ENCODE peak calls at places on chromosomes 5 and 9, in nine cellular contexts. One of them, this sample, is unnamed.

GRCh38 chr9:2469681-2470141 is 151.9 kb upstream of the VLDLR start:
- DNase-seq in GM12865: peak; percentile 26
- DNase-seq in AG04449: no peak
- DNase-seq in GF-D8: no peak
- DNase-seq in progenitor cell of endocrine pancreas: no peak
- DNase-seq in NCI-H1930: no peak
- DNase-seq in MM.1S: peak; percentile 51
- DNase-seq in fibroblast of the aortic adventitia: peak; percentile 51
- DNase-seq in HTR-8/SVneo: peak; percentile 17
- DNase-seq in this sample: no peak

GRCh38 chr9:98859941-98860340 is 52.5 kb downstream of the GALNT12 start:
- DNase-seq in fibroblast of the aortic adventitia: no peak
- DNase-seq in GF-D8: no peak
- DNase-seq in progenitor cell of endocrine pancreas: no peak
- DNase-seq in GM12865: no peak
- DNase-seq in AG04449: no peak
- DNase-seq in HTR-8/SVneo: no peak
- DNase-seq in MM.1S: no peak
- DNase-seq in NCI-H1930: no peak
- DNase-seq in this sample: no peak

GRCh38 chr5:79806741-79807140 is 117.1 kb downstream of the CMYA5 start:
- DNase-seq in AG04449: no peak
- DNase-seq in MM.1S: no peak
- DNase-seq in GF-D8: no peak
- DNase-seq in NCI-H1930: no peak
- DNase-seq in HTR-8/SVneo: no peak
- DNase-seq in progenitor cell of endocrine pancreas: no peak
- DNase-seq in fibroblast of the aortic adventitia: no peak
- DNase-seq in GM12865: peak; percentile 8
- DNase-seq in this sample: no peak

GRCh38 chr5:115419794-115420585 is 123.5 kb upstream of the CCDC112 start:
- DNase-seq in fibroblast of the aortic adventitia: peak; percentile 98
- DNase-seq in HTR-8/SVneo: peak; percentile 61
- DNase-seq in GM12865: no peak
- DNase-seq in AG04449: no peak
- DNase-seq in progenitor cell of endocrine pancreas: no peak
- DNase-seq in GF-D8: no peak
- DNase-seq in MM.1S: no peak
- DNase-seq in NCI-H1930: no peak
- DNase-seq in this sample: no peak

GRCh38 chr9:120965344-120966004 is 38.9 kb upstream of the TRAF1 start:
- DNase-seq in GM12865: no peak
- DNase-seq in fibroblast of the aortic adventitia: no peak
- DNase-seq in MM.1S: no peak
- DNase-seq in NCI-H1930: peak; percentile 4
- DNase-seq in HTR-8/SVneo: no peak
- DNase-seq in AG04449: no peak
- DNase-seq in GF-D8: no peak
- DNase-seq in progenitor cell of endocrine pancreas: no peak
- DNase-seq in this sample: no peak

GRCh38 chr9:38387751-38388150 is 4.8 kb upstream of the ALDH1B1 start:
- DNase-seq in progenitor cell of endocrine pancreas: no peak
- DNase-seq in GM12865: no peak
- DNase-seq in NCI-H1930: no peak
- DNase-seq in fibroblast of the aortic adventitia: no peak
- DNase-seq in HTR-8/SVneo: no peak
- DNase-seq in GF-D8: no peak
- DNase-seq in AG04449: no peak
- DNase-seq in MM.1S: no peak
- DNase-seq in this sample: no peak

GRCh38 chr9:6229186-6229585 is 13.6 kb downstream of the IL33 start:
- DNase-seq in HTR-8/SVneo: no peak
- DNase-seq in AG04449: no peak
- DNase-seq in fibroblast of the aortic adventitia: no peak
- DNase-seq in progenitor cell of endocrine pancreas: no peak
- DNase-seq in GF-D8: no peak
- DNase-seq in NCI-H1930: no peak
- DNase-seq in MM.1S: no peak
- DNase-seq in GM12865: no peak
- DNase-seq in this sample: no peak

GRCh38 chr5:160289721-160290120 is 22.6 kb downstream of the CCNJL start:
- DNase-seq in MM.1S: no peak
- DNase-seq in NCI-H1930: no peak
- DNase-seq in fibroblast of the aortic adventitia: no peak
- DNase-seq in GF-D8: no peak
- DNase-seq in AG04449: no peak
- DNase-seq in progenitor cell of endocrine pancreas: no peak
- DNase-seq in HTR-8/SVneo: no peak
- DNase-seq in GM12865: peak; percentile 59
- DNase-seq in this sample: no peak

This sample was measured in naive thymus-derived CD8-positive, alpha-beta T cell.